ENCODE peak calls at places on chromosomes 6 and 20, in ten cellular contexts. One of them, this sample, is unnamed.

GRCh38 chr6:26445934-26446667 is 5.8 kb downstream of the BTN3A3 start:
- DNase-seq in iPS DF 19.7: no peak
- DNase-seq in colonic mucosa: no peak
- DNase-seq in iris pigment epithelial cell: no peak
- DNase-seq in Panc1: no peak
- DNase-seq in NCI-H1105 treated with DMSO at 0.1 percent for 48 hours: no peak
- DNase-seq in GM13977: peak
- DNase-seq in NCI-H1417: no peak
- DNase-seq in activated T-cell treated with anti-CD3 and anti-CD28 coated beads for 48 hours: peak
- DNase-seq in omental fat pad: no peak
- DNase-seq in this sample: no peak

GRCh38 chr6:7479801-7480266 is 61.6 kb upstream of the DSP start:
- DNase-seq in NCI-H1105 treated with DMSO at 0.1 percent for 48 hours: peak
- DNase-seq in omental fat pad: no peak
- DNase-seq in activated T-cell treated with anti-CD3 and anti-CD28 coated beads for 48 hours: no peak
- DNase-seq in Panc1: no peak
- DNase-seq in NCI-H1417: peak
- DNase-seq in GM13977: no peak
- DNase-seq in colonic mucosa: peak
- DNase-seq in iris pigment epithelial cell: peak
- DNase-seq in iPS DF 19.7: no peak
- DNase-seq in this sample: no peak

GRCh38 chr6:162999575-163000285 is 272.0 kb downstream of the PACRG start:
- DNase-seq in NCI-H1417: no peak
- DNase-seq in GM13977: no peak
- DNase-seq in iris pigment epithelial cell: peak
- DNase-seq in iPS DF 19.7: no peak
- DNase-seq in omental fat pad: no peak
- DNase-seq in activated T-cell treated with anti-CD3 and anti-CD28 coated beads for 48 hours: no peak
- DNase-seq in Panc1: no peak
- DNase-seq in colonic mucosa: no peak
- DNase-seq in NCI-H1105 treated with DMSO at 0.1 percent for 48 hours: no peak
- DNase-seq in this sample: no peak

GRCh38 chr6:108800510-108800909 is 47.7 kb upstream of the ARMC2 start:
- DNase-seq in colonic mucosa: no peak
- DNase-seq in Panc1: no peak
- DNase-seq in activated T-cell treated with anti-CD3 and anti-CD28 coated beads for 48 hours: no peak
- DNase-seq in NCI-H1105 treated with DMSO at 0.1 percent for 48 hours: no peak
- DNase-seq in iris pigment epithelial cell: peak
- DNase-seq in iPS DF 19.7: no peak
- DNase-seq in omental fat pad: no peak
- DNase-seq in NCI-H1417: no peak
- DNase-seq in GM13977: no peak
- DNase-seq in this sample: no peak

GRCh38 chr6:87444362-87444761 is 28.4 kb upstream of the SLC35A1 start:
- DNase-seq in colonic mucosa: no peak
- DNase-seq in iris pigment epithelial cell: no peak
- DNase-seq in GM13977: no peak
- DNase-seq in iPS DF 19.7: peak
- DNase-seq in activated T-cell treated with anti-CD3 and anti-CD28 coated beads for 48 hours: no peak
- DNase-seq in NCI-H1105 treated with DMSO at 0.1 percent for 48 hours: no peak
- DNase-seq in Panc1: no peak
- DNase-seq in NCI-H1417: no peak
- DNase-seq in omental fat pad: no peak
- DNase-seq in this sample: no peak

GRCh38 chr20:62617711-62618483 is 24.4 kb upstream of the SLCO4A1 start:
- DNase-seq in activated T-cell treated with anti-CD3 and anti-CD28 coated beads for 48 hours: peak
- DNase-seq in iPS DF 19.7: no peak
- DNase-seq in iris pigment epithelial cell: no peak
- DNase-seq in Panc1: no peak
- DNase-seq in omental fat pad: peak
- DNase-seq in NCI-H1105 treated with DMSO at 0.1 percent for 48 hours: no peak
- DNase-seq in GM13977: peak
- DNase-seq in NCI-H1417: no peak
- DNase-seq in colonic mucosa: no peak
- DNase-seq in this sample: peak

GRCh38 chr6:166488081-166488685 is 98.3 kb downstream of the RAMACL start:
- DNase-seq in activated T-cell treated with anti-CD3 and anti-CD28 coated beads for 48 hours: peak
- DNase-seq in iris pigment epithelial cell: peak
- DNase-seq in colonic mucosa: peak
- DNase-seq in omental fat pad: no peak
- DNase-seq in iPS DF 19.7: no peak
- DNase-seq in NCI-H1105 treated with DMSO at 0.1 percent for 48 hours: no peak
- DNase-seq in GM13977: peak
- DNase-seq in Panc1: no peak
- DNase-seq in NCI-H1417: no peak
- DNase-seq in this sample: peak

GRCh38 chr20:41329435-41330342 is 10.9 kb upstream of the LPIN3 start:
- DNase-seq in iris pigment epithelial cell: peak
- DNase-seq in activated T-cell treated with anti-CD3 and anti-CD28 coated beads for 48 hours: peak
- DNase-seq in colonic mucosa: peak
- DNase-seq in NCI-H1105 treated with DMSO at 0.1 percent for 48 hours: no peak
- DNase-seq in NCI-H1417: no peak
- DNase-seq in Panc1: peak
- DNase-seq in GM13977: peak
- DNase-seq in omental fat pad: peak
- DNase-seq in iPS DF 19.7: no peak
- DNase-seq in this sample: peak

GRCh38 chr6:121711472-121711871 is 276.0 kb downstream of the GJA1 start:
- DNase-seq in iris pigment epithelial cell: no peak
- DNase-seq in GM13977: no peak
- DNase-seq in colonic mucosa: no peak
- DNase-seq in Panc1: no peak
- DNase-seq in activated T-cell treated with anti-CD3 and anti-CD28 coated beads for 48 hours: no peak
- DNase-seq in omental fat pad: no peak
- DNase-seq in NCI-H1105 treated with DMSO at 0.1 percent for 48 hours: no peak
- DNase-seq in NCI-H1417: no peak
- DNase-seq in iPS DF 19.7: no peak
- DNase-seq in this sample: no peak

GRCh38 chr6:27575594-27576361 is 102.9 kb upstream of the ZNF184 start:
- DNase-seq in colonic mucosa: no peak
- DNase-seq in NCI-H1105 treated with DMSO at 0.1 percent for 48 hours: no peak
- DNase-seq in iPS DF 19.7: no peak
- DNase-seq in iris pigment epithelial cell: peak
- DNase-seq in GM13977: no peak
- DNase-seq in omental fat pad: no peak
- DNase-seq in activated T-cell treated with anti-CD3 and anti-CD28 coated beads for 48 hours: no peak
- DNase-seq in Panc1: peak
- DNase-seq in NCI-H1417: no peak
- DNase-seq in this sample: no peak

GRCh38 chr6:34143884-34144580 is 1.9 kb downstream of the GRM4 start:
- DNase-seq in iPS DF 19.7: no peak
- DNase-seq in NCI-H1105 treated with DMSO at 0.1 percent for 48 hours: peak
- DNase-seq in colonic mucosa: no peak
- DNase-seq in omental fat pad: no peak
- DNase-seq in activated T-cell treated with anti-CD3 and anti-CD28 coated beads for 48 hours: peak
- DNase-seq in GM13977: peak
- DNase-seq in NCI-H1417: peak
- DNase-seq in iris pigment epithelial cell: peak
- DNase-seq in Panc1: no peak
- DNase-seq in this sample: peak

GRCh38 chr6:98833101-98834059 is 994 bp upstream of the POU3F2 start:
- DNase-seq in iPS DF 19.7: no peak
- DNase-seq in iris pigment epithelial cell: peak
- DNase-seq in NCI-H1105 treated with DMSO at 0.1 percent for 48 hours: peak
- DNase-seq in Panc1: no peak
- DNase-seq in GM13977: peak
- DNase-seq in activated T-cell treated with anti-CD3 and anti-CD28 coated beads for 48 hours: no peak
- DNase-seq in NCI-H1417: peak
- DNase-seq in colonic mucosa: no peak
- DNase-seq in omental fat pad: no peak
- DNase-seq in this sample: no peak

GRCh38 chr6:165842291-165842936 is 179.4 kb upstream of the PDE10A start:
- DNase-seq in GM13977: no peak
- DNase-seq in NCI-H1417: no peak
- DNase-seq in iPS DF 19.7: no peak
- DNase-seq in activated T-cell treated with anti-CD3 and anti-CD28 coated beads for 48 hours: no peak
- DNase-seq in colonic mucosa: no peak
- DNase-seq in Panc1: no peak
- DNase-seq in iris pigment epithelial cell: no peak
- DNase-seq in omental fat pad: no peak
- DNase-seq in NCI-H1105 treated with DMSO at 0.1 percent for 48 hours: no peak
- DNase-seq in this sample: no peak